ENCODE peak calls at places on chromosomes 11 and 22, in eight cellular contexts. G, F, R, M, U, Z, N and C are unnamed samples.

GRCh38 chr22:40410731-40411505 is 40.5 kb downstream of the SGSM3 start:
- DNase-seq in M (no peak), N (no peak), G (no peak), R (peak; percentile 53), F (no peak), U (no peak), Z (no peak), C (no peak)

GRCh38 chr11:80899381-80899780 is 1458.6 kb upstream of the TENM4 start:
- DNase-seq in U (no peak), M (no peak), F (no peak), G (no peak), R (no peak), Z (no peak), N (no peak), C (no peak)

GRCh38 chr11:11020219-11020726 is 162.4 kb upstream of the ZBED5 start:
- DNase-seq in N (no peak), M (no peak), R (no peak), F (no peak), Z (no peak), G (no peak), U (no peak), C (no peak)

GRCh38 chr11:60498399-60498798 is 5.8 kb downstream of the MS4A12 start:
- DNase-seq in F (no peak), Z (no peak), R (no peak), G (no peak), N (no peak), U (no peak), M (no peak), C (no peak)

GRCh38 chr22:32207971-32208480 is 3.2 kb upstream of the RFPL2 start:
- DNase-seq in Z (no peak), M (no peak), F (no peak), N (no peak), U (no peak), R (no peak), G (no peak), C (no peak)

GRCh38 chr11:28756977-28757376 is 648.8 kb downstream of the METTL15 start:
- DNase-seq in N (no peak), M (no peak), U (no peak), F (no peak), R (no peak), Z (no peak), G (peak; percentile 79), C (no peak)

GRCh38 chr11:12376259-12376971 is 956 bp upstream of the PARVA start:
- DNase-seq in R (no peak), F (no peak), M (no peak), U (no peak), G (peak; percentile 74), N (no peak), Z (peak; percentile 72), C (no peak)

GRCh38 chr11:35138606-35138948 is 394 bp upstream of the CD44 start:
- DNase-seq in M (no peak), Z (peak; percentile 64), F (peak; percentile 22), R (no peak), U (no peak), N (no peak), G (no peak), C (no peak)

GRCh38 chr22:36544107-36544620 is 15.2 kb upstream of the EIF3D start:
- DNase-seq in N (no peak), F (no peak), R (no peak), G (no peak), Z (no peak), M (no peak), U (no peak), C (no peak)

GRCh38 chr11:103699656-103700055 is 336.8 kb upstream of the DDI1 start:
- DNase-seq in R (no peak), Z (no peak), N (no peak), G (no peak), F (no peak), U (no peak), M (no peak), C (no peak)

GRCh38 chr11:33371049-33371448 is 113.9 kb downstream of the HIPK3 start:
- DNase-seq in Z (no peak), G (no peak), U (no peak), N (no peak), F (no peak), R (no peak), M (no peak), C (no peak)
- TF ChIP-seq CTCF in Z (no peak), G (no peak), U (no peak), N (no peak), F (no peak), R (no peak), M (no peak), C (no peak)

GRCh38 chr11:114615448-114616361 is 20.1 kb upstream of the NXPE4 start:
- DNase-seq in M (no peak), N (no peak), Z (no peak), G (no peak), U (no peak), F (no peak), R (no peak), C (no peak)

GRCh38 chr11:114619659-114620173 is 24.1 kb upstream of the NXPE4 start:
- DNase-seq in M (no peak), Z (no peak), G (no peak), R (no peak), N (no peak), F (no peak), U (no peak), C (no peak)

GRCh38 chr11:114618139-114618538 is 22.6 kb upstream of the NXPE4 start:
- DNase-seq in R (no peak), G (no peak), M (no peak), Z (no peak), F (no peak), N (no peak), U (no peak), C (no peak)

GRCh38 chr11:114616516-114616915 is 20.9 kb upstream of the NXPE4 start:
- DNase-seq in U (no peak), F (no peak), M (no peak), N (no peak), Z (no peak), R (no peak), G (no peak), C (no peak)

DNA sequence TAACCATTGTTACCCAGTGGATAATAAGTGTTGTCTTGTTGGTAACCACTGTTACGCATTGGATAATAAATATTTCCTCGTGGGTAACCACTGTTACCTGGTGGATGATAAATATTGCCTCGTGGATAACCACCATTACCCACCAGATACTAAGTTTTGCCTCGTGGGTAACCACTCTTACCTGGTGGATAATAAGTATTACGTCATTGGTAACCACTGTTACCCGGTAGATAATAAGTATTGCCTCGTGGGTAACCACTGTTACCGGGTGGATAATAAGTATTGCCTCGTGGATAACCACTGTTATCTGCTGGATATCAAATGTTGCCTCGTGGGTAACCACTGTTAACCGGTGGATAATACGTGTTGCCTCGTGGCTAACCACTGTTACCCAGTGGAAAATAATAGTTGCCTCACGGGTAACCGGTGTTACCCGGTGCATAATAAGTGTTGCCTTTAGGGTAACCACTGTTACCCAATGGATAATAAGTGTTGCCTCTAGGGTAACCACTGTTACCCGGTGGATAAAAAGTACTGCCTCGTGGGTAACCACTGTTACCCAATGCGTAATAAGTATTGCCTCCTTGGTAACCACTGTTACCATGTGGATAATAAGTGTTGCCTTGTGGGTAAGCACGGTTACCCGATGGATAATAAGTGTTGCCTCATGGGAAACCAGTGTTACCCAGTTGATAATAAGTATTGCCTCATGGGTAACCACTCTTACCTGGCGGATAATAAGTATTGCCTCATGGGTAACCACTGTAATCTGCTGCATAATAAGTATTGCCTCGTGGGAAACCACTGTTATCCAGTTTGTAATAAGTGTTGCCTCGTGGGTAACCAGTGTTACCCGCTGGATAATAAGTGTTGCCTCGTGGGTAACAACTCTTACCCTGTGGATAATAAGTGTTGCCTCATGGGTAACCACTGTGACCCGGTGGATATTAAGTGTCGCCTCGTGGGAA is 21.9 kb upstream of the NXPE4 start:
- DNase-seq in N (no peak), F (no peak), M (no peak), G (no peak), Z (no peak), R (no peak), U (no peak), C (no peak)
- TF ChIP-seq CTCF in N (no peak), F (no peak), M (no peak), G (no peak), Z (no peak), R (no peak), U (no peak), C (no peak)

DNA sequence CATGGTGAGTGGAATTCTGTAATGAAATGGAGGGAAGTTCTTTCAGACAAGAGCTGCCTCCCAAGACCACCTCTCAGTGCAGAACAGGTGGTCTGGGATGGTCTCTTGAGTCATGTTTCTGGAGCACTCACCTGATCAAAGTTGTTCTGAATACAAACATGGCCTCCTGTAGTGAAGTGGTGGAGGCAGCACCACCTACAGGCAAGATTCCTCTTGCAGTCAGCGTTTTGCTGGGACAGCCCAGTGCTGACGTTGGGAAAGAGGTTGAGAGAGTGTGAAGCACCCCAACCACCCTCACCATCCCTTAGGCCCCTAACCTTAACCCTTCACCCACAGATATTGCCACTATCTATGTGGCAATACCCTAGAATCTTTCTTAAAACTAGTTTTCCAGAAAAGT is 371.4 kb downstream of the CADM1 start:
- DNase-seq in M (peak; percentile 43), R (no peak), U (no peak), Z (no peak), N (no peak), F (peak; percentile 27), G (no peak), C (no peak)
- TF ChIP-seq CTCF in M (peak; percentile 72), R (peak; percentile 24), U (no peak), Z (peak; percentile 24), N (peak; percentile 35), F (no peak), G (peak; percentile 23), C (peak; percentile 17)

GRCh38 chr11:131671764-131672163 is 301.3 kb downstream of the NTM start:
- DNase-seq in R (no peak), M (no peak), U (no peak), Z (no peak), G (no peak), F (peak; percentile 75), N (no peak), C (no peak)
- TF ChIP-seq CTCF in R (no peak), M (no peak), U (no peak), Z (no peak), G (peak; percentile 42), F (peak; percentile 42), N (no peak), C (no peak)

GRCh38 chr11:33987545-33987944 is 64.0 kb upstream of the CAPRIN1 start:
- DNase-seq in Z (no peak), U (no peak), G (no peak), F (no peak), R (no peak), N (no peak), M (no peak), C (no peak)

GRCh38 chr11:33980896-33981295 is 70.6 kb upstream of the CAPRIN1 start:
- DNase-seq in G (no peak), F (no peak), M (no peak), R (no peak), Z (no peak), N (no peak), U (no peak), C (no peak)

GRCh38 chr11:33982661-33983060 is 68.9 kb upstream of the CAPRIN1 start:
- DNase-seq in N (no peak), U (no peak), F (no peak), R (no peak), M (no peak), Z (no peak), G (no peak), C (no peak)

GRCh38 chr11:33987975-33988580 is 63.5 kb upstream of the CAPRIN1 start:
- DNase-seq in G (peak; percentile 82), Z (peak; percentile 66), F (peak; percentile 82), N (peak; percentile 79), R (peak; percentile 78), U (peak; percentile 38), M (peak; percentile 74), C (peak; percentile 72)

GRCh38 chr11:33984682-33985389 is 66.7 kb upstream of the CAPRIN1 start:
- DNase-seq in U (no peak), G (no peak), F (no peak), Z (no peak), M (no peak), R (no peak), N (no peak), C (no peak)
- TF ChIP-seq CTCF in U (no peak), G (peak; percentile 14), F (no peak), Z (no peak), M (no peak), R (peak; percentile 18), N (no peak), C (no peak)